ENCODE peak calls at places on chromosomes 12 and 14, in five cellular contexts. One of them, this sample, is unnamed.
A peak's percentile ranks its signal among the peaks of the same experiment; 100 is the strongest.

GRCh38 chr12:54989829-54990228 is 5.3 kb upstream of the TESPA1 start:
- DNase-seq in AG08395: no peak
- DNase-seq in IMR-90: no peak
- DNase-seq in progenitor cell of endocrine pancreas: no peak
- DNase-seq in endothelial cell: no peak
- DNase-seq in this sample: no peak

GRCh38 chr12:116186482-116187157 is 90.9 kb downstream of the MED13L start:
- DNase-seq in IMR-90: no peak
- DNase-seq in AG08395: no peak
- DNase-seq in endothelial cell: no peak
- DNase-seq in progenitor cell of endocrine pancreas: no peak
- DNase-seq in this sample: no peak

GRCh38 chr14:59926534-59926933 is 6.6 kb downstream of the LRRC9 start:
- DNase-seq in endothelial cell: no peak
- DNase-seq in progenitor cell of endocrine pancreas: no peak
- DNase-seq in IMR-90: no peak
- DNase-seq in AG08395: no peak
- DNase-seq in this sample: no peak

GRCh38 chr12:62750941-62751843 is 183.8 kb downstream of the PPM1H start:
- DNase-seq in progenitor cell of endocrine pancreas: no peak
- DNase-seq in endothelial cell: no peak
- DNase-seq in AG08395: no peak
- DNase-seq in IMR-90: no peak
- DNase-seq in this sample: no peak

GRCh38 chr14:20614038-20614840 is 23.1 kb upstream of the RNASE12 start:
- DNase-seq in IMR-90: no peak
- DNase-seq in AG08395: no peak
- DNase-seq in endothelial cell: peak; percentile 26
- DNase-seq in progenitor cell of endocrine pancreas: no peak
- DNase-seq in this sample: no peak

GRCh38 chr12:116302200-116303075 is 24.9 kb upstream of the MED13L start:
- DNase-seq in endothelial cell: no peak
- DNase-seq in IMR-90: no peak
- DNase-seq in progenitor cell of endocrine pancreas: no peak
- DNase-seq in AG08395: no peak
- DNase-seq in this sample: no peak

GRCh38 chr12:76399040-76399439 is 50.8 kb upstream of the BBS10 start:
- DNase-seq in AG08395: no peak
- DNase-seq in IMR-90: no peak
- DNase-seq in endothelial cell: no peak
- DNase-seq in progenitor cell of endocrine pancreas: no peak
- DNase-seq in this sample: no peak

GRCh38 chr14:80047761-80048160 is 163.5 kb downstream of the DIO2 start:
- DNase-seq in AG08395: no peak
- DNase-seq in IMR-90: no peak
- DNase-seq in progenitor cell of endocrine pancreas: no peak
- DNase-seq in endothelial cell: no peak
- DNase-seq in this sample: no peak